ENCODE peak calls at places on chromosomes 6 and 20, in eight cellular contexts. One of them, this sample, is unnamed.

GRCh38 chr20:42775866-42776265 is 413.8 kb downstream of the PTPRT start:
- DNase-seq in HCEC 1CT: no peak
- DNase-seq in stimulated activated CD4-positive, alpha-beta T cell treated with anti-CD3 and anti-CD28 coated beads, Interleukin-1b, Interleukin-23, amount 100 ng/mL, for 4 hours: no peak
- DNase-seq in CD8-positive, alpha-beta memory T cell: no peak
- DNase-seq in GM03348: no peak
- DNase-seq in brain microvascular endothelial cell: no peak
- DNase-seq in fibroblast of mammary gland: no peak
- DNase-seq in neural progenitor cell: no peak
- DNase-seq in this sample: no peak

GRCh38 chr6:148831531-148831930 is 84.7 kb downstream of the UST start:
- DNase-seq in HCEC 1CT: no peak
- DNase-seq in brain microvascular endothelial cell: peak
- DNase-seq in neural progenitor cell: no peak
- DNase-seq in stimulated activated CD4-positive, alpha-beta T cell treated with anti-CD3 and anti-CD28 coated beads, Interleukin-1b, Interleukin-23, amount 100 ng/mL, for 4 hours: no peak
- DNase-seq in CD8-positive, alpha-beta memory T cell: no peak
- DNase-seq in GM03348: peak
- DNase-seq in fibroblast of mammary gland: no peak
- DNase-seq in this sample: no peak

GRCh38 chr6:89084954-89085353 is 4.4 kb downstream of the PNRC1 start:
- DNase-seq in fibroblast of mammary gland: no peak
- DNase-seq in GM03348: no peak
- DNase-seq in HCEC 1CT: no peak
- DNase-seq in stimulated activated CD4-positive, alpha-beta T cell treated with anti-CD3 and anti-CD28 coated beads, Interleukin-1b, Interleukin-23, amount 100 ng/mL, for 4 hours: no peak
- DNase-seq in neural progenitor cell: no peak
- DNase-seq in CD8-positive, alpha-beta memory T cell: peak
- DNase-seq in brain microvascular endothelial cell: no peak
- DNase-seq in this sample: no peak

GRCh38 chr20:38192323-38192885 is 27.3 kb upstream of the TGM2 start:
- DNase-seq in neural progenitor cell: no peak
- DNase-seq in fibroblast of mammary gland: no peak
- DNase-seq in GM03348: no peak
- DNase-seq in brain microvascular endothelial cell: no peak
- DNase-seq in stimulated activated CD4-positive, alpha-beta T cell treated with anti-CD3 and anti-CD28 coated beads, Interleukin-1b, Interleukin-23, amount 100 ng/mL, for 4 hours: no peak
- DNase-seq in HCEC 1CT: no peak
- DNase-seq in CD8-positive, alpha-beta memory T cell: no peak
- DNase-seq in this sample: no peak

GRCh38 chr6:15349379-15349778 is 103.5 kb downstream of the JARID2 start:
- DNase-seq in fibroblast of mammary gland: peak
- DNase-seq in GM03348: peak
- DNase-seq in brain microvascular endothelial cell: no peak
- DNase-seq in neural progenitor cell: no peak
- DNase-seq in HCEC 1CT: no peak
- DNase-seq in stimulated activated CD4-positive, alpha-beta T cell treated with anti-CD3 and anti-CD28 coated beads, Interleukin-1b, Interleukin-23, amount 100 ng/mL, for 4 hours: no peak
- DNase-seq in CD8-positive, alpha-beta memory T cell: no peak
- DNase-seq in this sample: no peak

GRCh38 chr6:150252714-150253444 is 110.0 kb downstream of the PPP1R14C start:
- DNase-seq in HCEC 1CT: no peak
- DNase-seq in neural progenitor cell: no peak
- DNase-seq in GM03348: no peak
- DNase-seq in fibroblast of mammary gland: peak
- DNase-seq in stimulated activated CD4-positive, alpha-beta T cell treated with anti-CD3 and anti-CD28 coated beads, Interleukin-1b, Interleukin-23, amount 100 ng/mL, for 4 hours: no peak
- DNase-seq in CD8-positive, alpha-beta memory T cell: no peak
- DNase-seq in brain microvascular endothelial cell: no peak
- DNase-seq in this sample: no peak

GRCh38 chr6:25454141-25454540 is 175.0 kb downstream of the CARMIL1 start:
- DNase-seq in CD8-positive, alpha-beta memory T cell: no peak
- DNase-seq in HCEC 1CT: peak
- DNase-seq in GM03348: peak
- DNase-seq in fibroblast of mammary gland: peak
- DNase-seq in stimulated activated CD4-positive, alpha-beta T cell treated with anti-CD3 and anti-CD28 coated beads, Interleukin-1b, Interleukin-23, amount 100 ng/mL, for 4 hours: no peak
- DNase-seq in brain microvascular endothelial cell: no peak
- DNase-seq in neural progenitor cell: no peak
- DNase-seq in this sample: no peak

GRCh38 chr6:97841763-97842162 is 558.7 kb upstream of the MMS22L start:
- DNase-seq in neural progenitor cell: no peak
- DNase-seq in CD8-positive, alpha-beta memory T cell: no peak
- DNase-seq in GM03348: peak
- DNase-seq in HCEC 1CT: no peak
- DNase-seq in brain microvascular endothelial cell: no peak
- DNase-seq in fibroblast of mammary gland: peak
- DNase-seq in stimulated activated CD4-positive, alpha-beta T cell treated with anti-CD3 and anti-CD28 coated beads, Interleukin-1b, Interleukin-23, amount 100 ng/mL, for 4 hours: no peak
- DNase-seq in this sample: no peak

GRCh38 chr20:50959543-50960126 is 1.0 kb downstream of the MOCS3 start:
- DNase-seq in stimulated activated CD4-positive, alpha-beta T cell treated with anti-CD3 and anti-CD28 coated beads, Interleukin-1b, Interleukin-23, amount 100 ng/mL, for 4 hours: no peak
- DNase-seq in CD8-positive, alpha-beta memory T cell: no peak
- DNase-seq in neural progenitor cell: no peak
- DNase-seq in HCEC 1CT: no peak
- DNase-seq in fibroblast of mammary gland: no peak
- DNase-seq in brain microvascular endothelial cell: no peak
- DNase-seq in GM03348: no peak
- DNase-seq in this sample: no peak

GRCh38 chr20:31517373-31517772 is 3.1 kb downstream of the HM13 start:
- DNase-seq in stimulated activated CD4-positive, alpha-beta T cell treated with anti-CD3 and anti-CD28 coated beads, Interleukin-1b, Interleukin-23, amount 100 ng/mL, for 4 hours: no peak
- DNase-seq in brain microvascular endothelial cell: peak
- DNase-seq in fibroblast of mammary gland: peak
- DNase-seq in GM03348: peak
- DNase-seq in neural progenitor cell: peak
- DNase-seq in HCEC 1CT: peak
- DNase-seq in CD8-positive, alpha-beta memory T cell: no peak
- DNase-seq in this sample: no peak

GRCh38 chr6:151763938-151764680 is 43.4 kb upstream of the ESR1 start:
- DNase-seq in neural progenitor cell: peak
- DNase-seq in fibroblast of mammary gland: peak
- DNase-seq in HCEC 1CT: peak
- DNase-seq in CD8-positive, alpha-beta memory T cell: peak
- DNase-seq in stimulated activated CD4-positive, alpha-beta T cell treated with anti-CD3 and anti-CD28 coated beads, Interleukin-1b, Interleukin-23, amount 100 ng/mL, for 4 hours: peak
- DNase-seq in brain microvascular endothelial cell: peak
- DNase-seq in GM03348: peak
- DNase-seq in this sample: peak

This sample was measured in midbrain.